ENCODE peak calls at places on chromosomes 4 and X, in six cellular contexts. C is BJ, I is osteoblast, O is A549, F is GM13976, P is fibroblast of the aortic adventitia. N is an unnamed sample.

GRCh38 chr4:8229341-8229975 is 30.4 kb downstream of the SH3TC1 start:
- DNase-seq in P (no peak), C (no peak), I (no peak), O (no peak), F (no peak), N (no peak)

GRCh38 chrX:9466115-9466495 is 1.2 kb downstream of the TBL1X start:
- DNase-seq in I (peak), F (no peak), P (no peak), C (no peak), O (peak), N (no peak)

GRCh38 chr4:16443504-16444088 is 217.3 kb upstream of the TAPT1 start:
- DNase-seq in P (peak), O (peak), F (peak), C (no peak), I (no peak), N (peak)

GRCh38 chr4:80566203-80566872 is 230.8 kb downstream of the CFAP299 start:
- DNase-seq in O (no peak), P (no peak), I (no peak), F (no peak), C (no peak), N (no peak)

GRCh38 chr4:41268024-41268423 is 11.3 kb downstream of the UCHL1 start:
- DNase-seq in F (no peak), O (no peak), C (no peak), P (no peak), I (no peak), N (no peak)

GRCh38 chr4:185504098-185505047 is 30.9 kb downstream of the PDLIM3 start:
- DNase-seq in O (no peak), C (no peak), P (no peak), F (no peak), I (no peak), N (no peak)

GRCh38 chrX:55488559-55489314 is 911 bp downstream of the USP51 start:
- DNase-seq in P (peak), O (peak), I (peak), F (peak), C (no peak), N (peak)

GRCh38 chr4:73308286-73308685 is 49.7 kb upstream of the ANKRD17 start:
- DNase-seq in F (peak), I (no peak), P (peak), C (no peak), O (no peak), N (peak)

GRCh38 chrX:24782011-24782410 is 88.3 kb downstream of the POLA1 start:
- DNase-seq in F (no peak), C (no peak), P (no peak), O (no peak), I (no peak), N (no peak)

GRCh38 chr4:15848191-15848842 is 70.2 kb downstream of the CD38 start:
- DNase-seq in C (no peak), P (no peak), F (no peak), O (no peak), I (no peak), N (no peak)

GRCh38 chr4:4460759-4461158 is 73.9 kb downstream of the NSG1 start:
- DNase-seq in F (no peak), O (no peak), C (no peak), I (no peak), P (no peak), N (no peak)

GRCh38 chr4:86451560-86452322 is 91.9 kb upstream of the MAPK10 start:
- DNase-seq in F (no peak), O (no peak), C (no peak), I (no peak), P (peak), N (no peak)

GRCh38 chr4:4308800-4309441 is 18.9 kb downstream of the ZBTB49 start:
- DNase-seq in I (no peak), C (peak), F (no peak), P (no peak), O (no peak), N (no peak)

GRCh38 chrX:153946910-153947769 is 2.7 kb upstream of the RENBP start:
- DNase-seq in O (peak), I (peak), F (peak), P (peak), C (no peak), N (peak)

GRCh38 chrX:14056201-14056600 is 26.5 kb upstream of the GEMIN8 start:
- DNase-seq in O (no peak), C (no peak), F (no peak), I (no peak), P (peak), N (no peak)

GRCh38 chr4:4560136-4560535 is 18.3 kb upstream of the STX18 start:
- DNase-seq in F (no peak), P (no peak), O (no peak), C (no peak), I (no peak), N (no peak)

GRCh38 chrX:20066968-20067708 is 49.6 kb downstream of the MAP7D2 start:
- DNase-seq in F (peak), C (no peak), P (peak), O (peak), I (peak), N (peak)
- TF ChIP-seq CTCF in F (peak), C (peak), P (peak), O (peak), I (peak), N (peak)

DNA sequence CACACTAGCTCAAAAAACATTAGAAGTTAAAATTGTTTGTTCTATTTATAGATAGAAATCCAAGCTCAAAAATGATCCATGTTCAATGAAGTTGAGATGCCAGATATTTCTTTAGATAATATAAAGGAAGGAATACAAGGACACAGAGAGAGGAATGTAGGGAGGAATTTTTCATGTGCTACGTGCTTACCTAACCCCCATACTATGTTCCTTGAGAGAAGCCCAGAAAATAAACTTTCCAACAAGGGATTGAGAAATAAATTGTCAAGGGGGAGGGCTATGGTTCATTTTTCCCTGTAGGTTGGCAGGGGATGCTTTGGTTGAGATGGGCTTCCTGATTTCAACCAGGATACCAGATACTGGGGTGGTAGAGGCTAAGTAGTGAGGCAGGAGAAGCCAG is 15.6 kb upstream of the ADH5 start:
- DNase-seq in C (no peak), I (no peak), P (no peak), F (no peak), O (no peak), N (no peak)
- TF ChIP-seq CTCF in C (no peak), I (no peak), P (no peak), F (no peak), O (no peak), N (no peak)

DNA sequence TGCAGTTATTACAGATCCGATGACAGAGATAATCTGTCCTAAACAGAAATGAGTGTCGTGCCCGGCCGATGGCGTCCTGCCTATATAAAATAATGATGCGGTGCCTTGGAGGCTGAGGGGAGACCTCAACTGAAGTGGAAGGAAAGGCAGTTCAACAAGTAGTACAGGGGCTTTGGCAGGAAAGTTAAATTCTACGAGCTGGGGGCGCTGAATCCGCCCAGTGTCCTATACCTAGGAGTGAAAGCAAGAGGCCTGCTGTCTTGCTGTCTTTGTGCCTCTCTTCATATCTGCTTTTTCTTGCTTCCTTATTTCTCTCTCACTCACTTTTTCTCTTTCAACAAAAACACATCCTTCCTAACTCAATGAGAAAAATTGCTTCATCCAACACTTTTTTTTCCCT is 82.2 kb upstream of the PRPS2 start:
- DNase-seq in C (no peak), O (no peak), P (no peak), I (no peak), F (no peak), N (peak)
- TF ChIP-seq CTCF in C (no peak), O (no peak), P (no peak), I (peak), F (no peak), N (peak)

GRCh38 chrX:119189115-119189514 is 47.0 kb upstream of the PGRMC1 start:
- DNase-seq in C (no peak), P (no peak), F (no peak), I (no peak), O (no peak), N (no peak)
- TF ChIP-seq CTCF in C (no peak), P (peak), F (no peak), I (no peak), O (no peak), N (no peak)

DNA sequence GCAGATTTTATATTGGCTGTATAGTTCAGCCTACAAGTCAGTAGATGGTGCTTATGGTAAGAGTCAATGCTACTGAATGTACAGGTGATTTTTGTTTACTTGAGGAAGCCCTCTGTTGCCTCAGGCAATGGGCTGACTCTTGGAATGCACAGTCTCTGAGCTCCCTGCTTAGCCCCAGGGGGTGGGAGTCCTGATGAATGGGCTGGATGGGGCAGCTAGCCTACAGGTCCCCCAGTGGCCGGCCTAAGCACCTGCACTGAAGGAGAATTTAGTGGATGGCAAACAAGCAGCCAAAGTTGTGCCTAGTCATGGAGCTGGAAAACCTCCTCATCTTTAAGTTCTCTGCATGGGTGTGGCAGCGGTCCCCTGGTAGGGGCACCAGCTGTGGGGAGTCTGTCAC is 101.8 kb upstream of the CXorf51B start:
- DNase-seq in F (no peak), I (no peak), O (no peak), P (no peak), C (no peak), N (no peak)
- TF ChIP-seq CTCF in F (no peak), I (no peak), O (no peak), P (no peak), C (no peak), N (no peak)

GRCh38 chrX:49199906-49200771 is at the start of gene SYP:
- DNase-seq in I (peak), F (peak), P (peak), C (peak), O (peak), N (peak)
- TF ChIP-seq CTCF in I (no peak), F (no peak), P (no peak), C (no peak), O (no peak), N (no peak)

DNA sequence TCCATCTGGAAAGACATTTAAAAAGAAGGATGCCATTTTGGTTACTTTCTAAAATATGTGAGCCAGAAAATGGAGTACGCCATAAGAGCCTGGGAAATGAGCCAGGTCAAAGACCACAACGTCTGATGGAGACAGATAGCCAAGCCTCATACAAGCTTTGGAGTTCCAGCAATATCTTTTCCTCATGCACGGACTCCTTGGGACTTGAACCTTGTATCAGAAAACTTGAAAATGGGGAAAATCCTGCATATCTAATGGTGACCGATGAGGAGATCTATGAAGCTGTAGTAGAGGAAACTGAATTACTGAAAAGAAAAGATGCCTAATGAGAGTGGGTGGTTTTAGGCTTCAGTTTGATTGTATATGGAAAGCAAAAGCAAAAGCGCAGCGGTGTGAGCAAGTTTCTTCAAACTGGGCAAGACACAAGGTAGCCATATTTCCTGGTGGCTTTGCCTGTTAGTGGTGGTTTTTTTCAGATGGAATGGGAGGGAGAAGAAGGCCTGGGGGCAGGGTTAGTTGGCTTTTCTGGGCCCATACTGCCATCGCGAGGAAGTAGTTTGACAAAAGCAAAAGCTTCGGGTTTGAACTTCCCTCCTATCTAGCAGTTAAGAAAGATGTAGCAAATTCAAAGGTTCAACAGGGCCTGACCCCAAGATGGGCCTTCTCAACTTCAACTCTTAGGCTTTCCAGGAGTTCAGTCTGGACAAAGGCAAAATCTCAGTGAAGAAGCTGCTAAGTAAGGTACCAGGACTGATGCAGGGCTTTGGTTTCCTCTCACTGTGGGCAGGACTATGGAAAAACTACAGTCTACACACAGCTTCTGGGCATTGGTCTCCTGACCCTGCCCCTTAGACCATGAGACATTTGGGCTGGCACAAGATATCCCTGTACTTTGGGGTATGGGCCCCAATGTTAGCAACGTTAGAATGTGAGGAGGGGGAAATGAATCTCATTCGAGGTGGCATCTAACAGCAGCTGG is 210.0 kb upstream of the STK26 start:
- DNase-seq in C (no peak), O (peak), I (no peak), P (peak), F (peak), N (peak)
- TF ChIP-seq CTCF in C (no peak), O (peak), I (peak), P (peak), F (peak), N (peak)

DNA sequence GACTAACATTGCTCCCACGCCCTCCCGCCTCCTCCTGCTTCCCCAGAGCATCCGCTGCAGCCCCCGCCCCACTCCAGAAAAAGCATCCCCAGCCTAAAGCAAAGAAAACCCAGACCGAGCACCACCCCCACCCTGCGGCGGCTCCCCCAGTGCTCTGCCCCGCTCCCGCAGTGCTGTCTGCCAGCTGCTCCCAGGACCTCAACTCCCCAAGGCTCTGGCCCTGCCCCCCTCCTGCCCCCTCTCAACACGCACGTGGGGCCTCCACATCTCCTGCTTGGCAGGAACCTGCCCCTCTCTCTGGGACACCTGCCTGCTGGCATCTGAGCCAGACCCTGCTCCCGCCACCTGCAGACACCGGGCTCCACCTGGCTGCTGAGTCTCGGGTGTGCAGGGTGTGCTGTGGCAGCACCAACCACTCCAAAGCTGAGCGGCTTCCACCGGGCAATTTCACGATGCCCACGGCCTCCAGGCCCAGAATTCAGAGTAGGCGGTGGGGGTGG is 79.4 kb downstream of the FAM53A start:
- DNase-seq in O (no peak), C (no peak), I (peak), F (no peak), P (no peak), N (no peak)
- TF ChIP-seq CTCF in O (no peak), C (no peak), I (no peak), F (no peak), P (no peak), N (no peak)

DNA sequence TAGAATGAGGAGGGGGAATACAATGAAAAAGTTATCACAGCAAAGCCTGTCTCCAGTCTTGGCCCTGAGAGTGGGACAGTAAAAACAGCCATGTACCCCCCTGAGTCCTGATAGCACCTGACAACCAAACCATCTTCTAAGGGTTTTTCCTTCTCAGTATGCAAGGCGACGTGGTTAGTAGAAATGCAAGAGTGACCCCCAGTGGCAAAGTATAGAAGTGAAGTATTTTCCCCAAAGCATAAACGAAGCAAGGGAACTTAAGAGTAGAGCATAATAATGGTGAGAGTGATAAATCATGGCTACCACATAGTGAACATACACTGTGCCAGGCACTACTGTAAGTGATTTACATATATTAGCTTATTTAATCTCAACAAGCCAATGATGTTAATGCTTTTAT is 52.8 kb downstream of the FAM47C start:
- DNase-seq in F (peak), I (no peak), C (no peak), P (peak), O (no peak), N (peak)
- TF ChIP-seq CTCF in F (peak), I (peak), C (peak), P (peak), O (peak), N (peak)